ENCODE peak calls at places on chromosome 18, in five cellular contexts. B is ovary, K is neuronal stem cell, A is colonic mucosa, I is Peyer's patch. Y is an unnamed sample.

GRCh38 chr18:79682481-79682880 is 2.9 kb downstream of the CTDP1 start:
- DNase-seq in I (peak; percentile 37), A (no peak), B (no peak), K (no peak), Y (no peak)

GRCh38 chr18:30106356-30106755 is 936.2 kb downstream of the DSC3 start:
- DNase-seq in A (no peak), B (no peak), K (no peak), I (no peak), Y (no peak)

GRCh38 chr18:55136864-55137263 is 177.6 kb upstream of the CCDC68 start:
- DNase-seq in I (no peak), K (no peak), B (no peak), A (no peak), Y (no peak)

GRCh38 chr18:70423988-70424387 is 135.1 kb downstream of the SOCS6 start:
- DNase-seq in B (no peak), K (no peak), I (no peak), A (peak; percentile 60), Y (no peak)

GRCh38 chr18:22066083-22066485 is 103.3 kb upstream of the GATA6 start:
- DNase-seq in B (no peak), I (no peak), A (no peak), K (no peak), Y (no peak)

GRCh38 chr18:67733094-67733493 is 216.6 kb upstream of the DSEL start:
- DNase-seq in B (no peak), A (no peak), I (no peak), K (no peak), Y (no peak)

GRCh38 chr18:79679552-79680099 is at the start of gene CTDP1:
- DNase-seq in A (peak; percentile 86), I (peak; percentile 96), K (peak; percentile 95), B (peak; percentile 88), Y (peak; percentile 89)

GRCh38 chr18:13511961-13512572 is 214.3 kb downstream of the FAM210A start:
- DNase-seq in K (no peak), A (no peak), B (no peak), I (no peak), Y (no peak)

GRCh38 chr18:54958711-54959625 is at the start of gene CCDC68:
- DNase-seq in A (peak; percentile 85), I (peak; percentile 84), B (peak; percentile 57), K (peak; percentile 21), Y (no peak)

GRCh38 chr18:23580677-23581367 is 5.5 kb downstream of the NPC1 start:
- DNase-seq in A (peak; percentile 64), I (no peak), B (no peak), K (no peak), Y (peak; percentile 82)

GRCh38 chr18:23583071-23583865 is 3.0 kb downstream of the NPC1 start:
- DNase-seq in A (no peak), B (no peak), K (no peak), I (no peak), Y (no peak)

GRCh38 chr18:23575309-23575651 is 11.0 kb downstream of the NPC1 start:
- DNase-seq in K (no peak), B (no peak), I (no peak), A (no peak), Y (no peak)

GRCh38 chr18:23578067-23578705 is 8.1 kb downstream of the NPC1 start:
- DNase-seq in K (no peak), I (no peak), B (no peak), A (no peak), Y (no peak)

DNA sequence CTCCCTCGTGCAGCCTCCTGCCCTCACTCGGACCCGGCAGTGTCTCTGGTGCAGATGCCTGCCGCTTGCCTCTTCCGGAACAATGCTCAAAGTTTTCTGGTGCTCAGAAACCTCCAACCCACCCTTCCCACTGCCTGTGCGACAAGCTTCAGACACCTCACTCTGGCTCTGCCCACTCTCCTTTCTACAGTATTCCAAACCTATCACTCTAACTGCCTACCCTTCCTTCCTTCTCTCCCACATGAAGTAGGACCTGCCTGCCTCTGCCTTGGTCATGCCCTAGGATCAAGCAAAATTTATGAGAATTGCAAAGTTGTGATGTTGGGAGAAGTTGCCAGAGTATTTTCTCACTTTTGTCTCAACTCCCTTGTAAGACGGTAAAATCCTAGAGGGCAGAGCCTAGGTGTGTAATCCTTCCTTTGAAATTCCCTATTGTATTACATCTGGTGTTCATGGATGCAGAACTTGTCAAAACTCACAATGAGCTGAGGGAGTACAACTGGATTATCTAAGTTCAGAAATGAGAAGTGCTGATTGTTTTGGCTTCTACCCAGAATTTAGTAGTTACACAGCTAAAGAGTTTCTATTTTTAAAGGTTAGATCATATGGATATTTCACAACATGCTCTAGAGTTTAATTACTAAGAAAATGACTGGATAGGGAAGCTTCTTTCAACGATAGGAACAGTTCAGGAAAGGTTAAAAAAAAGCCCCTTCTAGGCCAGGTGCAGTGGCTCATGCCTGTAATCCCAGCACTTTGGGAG is 7.2 kb downstream of the NPC1 start:
- DNase-seq in K (no peak), B (no peak), A (no peak), I (no peak), Y (no peak)
- H3K4me1 ChIP-seq in K (peaks cover 3% of the 10 kb centered on the region), B (peaks cover 3% of the 10 kb centered on the region), A (peaks cover 5% of the 10 kb centered on the region), I (no peaks in the 10 kb centered on the region), Y (peaks cover 47% of the 10 kb centered on the region)

DNA sequence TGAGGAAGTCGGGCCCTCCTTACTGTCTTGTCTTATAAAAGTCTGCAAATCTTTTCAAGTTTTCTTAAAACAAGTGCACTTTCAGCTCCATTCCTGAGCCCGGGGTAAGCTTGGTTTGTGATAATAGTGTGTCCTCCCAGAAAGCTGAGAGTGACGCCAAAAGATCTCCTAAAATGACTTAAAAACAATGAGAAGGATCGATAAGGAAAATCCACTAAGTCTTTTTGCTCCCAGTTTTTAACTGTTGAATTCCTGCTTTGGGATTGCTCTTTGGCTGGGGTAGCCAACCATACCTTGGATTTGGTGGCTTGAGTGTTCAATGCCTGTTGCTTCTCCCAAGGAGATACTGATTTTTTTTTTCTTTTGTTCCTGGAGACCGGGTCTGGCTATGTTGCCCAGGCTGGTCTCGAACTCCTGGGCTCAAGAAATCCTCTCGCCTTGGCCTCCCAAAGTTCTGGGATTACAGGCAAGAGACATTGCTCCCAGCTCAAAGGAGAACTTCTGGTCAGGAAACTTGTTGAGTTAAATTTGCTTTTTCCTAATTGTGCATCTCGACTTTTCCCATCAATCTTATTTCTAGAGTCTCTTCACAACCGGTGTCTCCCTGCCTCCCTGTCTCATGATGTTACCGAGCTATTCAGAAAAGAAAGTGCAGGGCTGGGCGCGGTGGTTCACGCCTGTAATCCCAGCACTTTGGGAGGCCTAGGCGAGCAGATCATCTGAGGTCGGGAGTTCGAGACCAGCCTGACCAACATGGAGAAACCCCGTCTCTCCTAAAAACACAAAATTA is 3.0 kb downstream of the TGIF1 start:
- DNase-seq in A (peak; percentile 34), K (no peak), I (peak; percentile 59), B (peak; percentile 12), Y (no peak)
- H3K27ac ChIP-seq in A (peak overlapping the region; percentile 100), K (peak overlapping the region; percentile 91), I (peak overlapping the region; percentile 97), B (peak overlapping the region; percentile 97), Y (peak overlapping the region; percentile 84)

GRCh38 chr18:49081511-49082146 is 130.9 kb upstream of the SMAD7 start:
- DNase-seq in A (no peak), I (no peak), B (no peak), K (no peak), Y (no peak)
- H3K4me1 ChIP-seq in A (no peaks in the 10 kb centered on the region), I (no peaks in the 10 kb centered on the region), B (no peaks in the 10 kb centered on the region), K (no peaks in the 10 kb centered on the region), Y (peaks cover 17% of the 10 kb centered on the region)

GRCh38 chr18:35076556-35076955 is 35.3 kb downstream of the MAPRE2 start:
- DNase-seq in A (no peak), B (no peak), I (no peak), K (no peak), Y (peak; percentile 59)

GRCh38 chr18:35080058-35080457 is 38.8 kb downstream of the MAPRE2 start:
- DNase-seq in A (no peak), K (no peak), I (no peak), B (no peak), Y (no peak)

GRCh38 chr18:35075132-35075531 is 33.9 kb downstream of the MAPRE2 start:
- DNase-seq in I (no peak), B (no peak), K (no peak), A (no peak), Y (no peak)

GRCh38 chr18:35076126-35076525 is 34.9 kb downstream of the MAPRE2 start:
- DNase-seq in I (no peak), A (no peak), K (no peak), B (no peak), Y (no peak)

DNA sequence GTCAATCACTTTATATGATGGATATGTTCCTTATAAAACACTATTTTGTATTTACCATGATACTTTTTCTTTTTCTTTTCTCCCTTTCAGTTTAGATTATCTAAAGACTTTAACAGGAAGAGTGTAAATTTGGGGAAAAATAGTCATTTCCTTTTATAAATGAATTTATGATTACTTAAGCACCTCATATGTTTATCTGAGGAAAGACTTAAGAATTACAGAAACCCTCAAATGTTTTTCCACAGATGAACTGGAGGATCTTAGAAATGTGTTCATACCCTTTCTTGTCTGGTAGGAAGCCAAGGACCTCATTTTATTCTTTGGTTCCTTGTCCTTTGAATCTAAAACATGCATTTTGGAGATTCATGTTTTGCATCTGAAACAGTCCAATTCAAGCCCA is 36.7 kb downstream of the MAPRE2 start:
- DNase-seq in I (no peak), K (no peak), A (no peak), B (no peak), Y (no peak)
- H3K27ac ChIP-seq in I (no peak overlapping the region), K (no peak overlapping the region), A (no peak overlapping the region), B (no peak overlapping the region), Y (no peak overlapping the region)

GRCh38 chr18:50131591-50131990 is 63.4 kb downstream of the MYO5B start:
- DNase-seq in K (no peak), I (no peak), A (no peak), B (no peak), Y (no peak)
- H3K4me1 ChIP-seq in K (no peaks in the 10 kb centered on the region), I (no peaks in the 10 kb centered on the region), A (peaks cover 6% of the 10 kb centered on the region), B (no peaks in the 10 kb centered on the region), Y (no peaks in the 10 kb centered on the region)

GRCh38 chr18:8805552-8805951 is 100.2 kb downstream of the MTCL1 start:
- DNase-seq in K (no peak), B (no peak), A (no peak), I (no peak), Y (no peak)

GRCh38 chr18:8808001-8808400 is 102.6 kb downstream of the MTCL1 start:
- DNase-seq in I (no peak), K (no peak), A (no peak), B (no peak), Y (no peak)

GRCh38 chr18:8806105-8806797 is 100.9 kb downstream of the MTCL1 start:
- DNase-seq in K (no peak), A (no peak), I (no peak), B (no peak), Y (no peak)

GRCh38 chr18:8807502-8807833 is 102.1 kb downstream of the MTCL1 start:
- DNase-seq in B (no peak), K (no peak), A (no peak), I (no peak), Y (no peak)

DNA sequence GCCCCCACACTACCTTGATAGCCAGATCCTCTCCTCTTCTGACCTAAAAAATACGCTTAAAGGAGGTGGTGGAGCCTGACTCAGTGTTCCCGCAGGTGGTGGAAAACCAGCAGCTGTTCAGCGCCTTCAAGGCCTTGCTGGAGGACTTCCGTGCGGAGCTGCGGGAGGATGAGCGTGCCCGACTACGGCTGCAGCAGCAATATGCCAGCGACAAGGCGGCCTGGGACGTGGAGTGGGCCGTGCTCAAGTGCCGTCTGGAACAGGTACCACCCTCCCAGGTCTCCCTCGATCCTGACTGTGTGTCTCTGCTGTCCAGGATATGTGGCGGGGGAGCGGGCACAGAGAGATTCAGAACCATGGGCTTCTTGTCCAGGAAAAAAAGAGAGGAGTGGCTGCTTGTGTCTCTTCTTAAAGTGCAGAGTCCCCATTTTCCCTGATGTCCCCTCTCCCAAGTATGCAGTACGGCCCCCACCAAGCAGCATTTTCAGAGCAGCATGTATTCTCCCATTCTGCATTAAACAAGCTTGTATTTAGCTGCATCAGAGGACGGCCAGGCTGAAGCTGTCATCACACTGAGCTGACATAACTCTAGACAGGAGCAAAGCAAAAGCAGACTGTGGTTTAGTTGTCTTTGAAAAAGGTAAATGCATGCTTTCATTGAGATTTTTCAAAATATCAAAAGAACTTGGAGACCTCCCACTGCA is 101.6 kb downstream of the MTCL1 start:
- DNase-seq in K (no peak), A (no peak), I (no peak), B (no peak), Y (no peak)
- H3K27ac ChIP-seq in K (no peak overlapping the region), A (no peak overlapping the region), I (no peak overlapping the region), B (no peak overlapping the region), Y (no peak overlapping the region)